ENCODE peak calls at places on chromosome 9, in five cellular contexts. L is DMS 273 treated with DMSO at 0.1 percent for 48 hours, H is left cardiac atrium, S is GM10248, C is stomach. U is an unnamed sample.
A peak's percentile ranks its signal among the peaks of the same experiment; 100 is the strongest.

GRCh38 chr9:128362774-128363173 is 8.4 kb upstream of the URM1 start:
- DNase-seq in C (no peak), L (no peak), H (no peak), S (no peak), U (no peak)

GRCh38 chr9:99021512-99021911 is 77.8 kb downstream of the COL15A1 start:
- DNase-seq in C (no peak), H (no peak), L (no peak), S (no peak), U (no peak)

GRCh38 chr9:121055642-121056143 is 5.6 kb upstream of the C5 start:
- DNase-seq in C (no peak), S (no peak), L (no peak), H (no peak), U (no peak)

GRCh38 chr9:33818832-33819500 is 2.0 kb downstream of the UBE2R2 start:
- DNase-seq in C (no peak), L (no peak), H (no peak), S (no peak), U (no peak)

GRCh38 chr9:114798793-114799427 is 6.9 kb downstream of the TNFSF15 start:
- DNase-seq in C (no peak), S (no peak), L (no peak), H (no peak), U (no peak)

GRCh38 chr9:9091387-9091786 is 1291.8 kb upstream of the DMAC1 start:
- DNase-seq in C (no peak), L (no peak), S (no peak), H (no peak), U (no peak)

GRCh38 chr9:6045364-6045763 is 29.9 kb upstream of the RANBP6 start:
- DNase-seq in S (no peak), C (no peak), H (no peak), L (no peak), U (no peak)

GRCh38 chr9:20242767-20243166 is 379.5 kb downstream of the MLLT3 start:
- DNase-seq in C (no peak), L (no peak), H (no peak), S (peak; percentile 50), U (no peak)

GRCh38 chr9:68711281-68711680 is 6.2 kb downstream of the PIP5K1B start:
- DNase-seq in H (no peak), L (no peak), C (no peak), S (no peak), U (no peak)

GRCh38 chr9:11199335-11199734 is 586.5 kb upstream of the PTPRD start:
- DNase-seq in H (no peak), C (no peak), S (no peak), L (peak; percentile 89), U (peak; percentile 75)

GRCh38 chr9:118029425-118029824 is 325.2 kb downstream of the TLR4 start:
- DNase-seq in C (no peak), H (no peak), S (no peak), L (no peak), U (no peak)

GRCh38 chr9:73613092-73613701 is 461.5 kb downstream of the ANXA1 start:
- DNase-seq in S (no peak), H (no peak), L (no peak), C (no peak), U (no peak)

GRCh38 chr9:10562581-10563343 is 50.0 kb downstream of the PTPRD start:
- DNase-seq in H (no peak), C (no peak), L (no peak), S (no peak), U (no peak)

GRCh38 chr9:136235171-136235570 is 10.4 kb downstream of the QSOX2 start:
- DNase-seq in C (no peak), H (no peak), L (no peak), S (no peak), U (no peak)

GRCh38 chr9:128835246-128836210 is 5.9 kb upstream of the SPOUT1 start:
- DNase-seq in S (no peak), C (no peak), L (no peak), H (no peak), U (no peak)

GRCh38 chr9:19113964-19114679 is 11.4 kb upstream of the HAUS6 start:
- DNase-seq in S (no peak), C (no peak), L (no peak), H (no peak), U (no peak)

GRCh38 chr9:34689512-34689911 is 1.6 kb downstream of the CCL19 start:
- DNase-seq in H (no peak), S (no peak), L (no peak), C (no peak), U (no peak)

GRCh38 chr9:87844471-87844870 is 38.2 kb upstream of the SPATA31E1 start:
- DNase-seq in C (no peak), H (no peak), S (no peak), L (no peak), U (no peak)

GRCh38 chr9:34384368-34385165 is 7.9 kb upstream of the MYORG start:
- DNase-seq in S (no peak), L (no peak), H (no peak), C (no peak), U (no peak)

GRCh38 chr9:131608469-131609115 is 63.3 kb downstream of the PRRT1B start:
- DNase-seq in H (peak; percentile 72), S (no peak), C (peak; percentile 87), L (no peak), U (peak; percentile 26)

GRCh38 chr9:89542461-89543021 is 44.6 kb upstream of the SEMA4D start:
- DNase-seq in L (no peak), H (no peak), S (no peak), C (no peak), U (no peak)

GRCh38 chr9:134136117-134136996 is 475 bp downstream of the WDR5 start:
- DNase-seq in C (no peak), H (no peak), L (no peak), S (peak; percentile 41), U (no peak)

GRCh38 chr9:126397056-126397455 is 70.4 kb downstream of the MVB12B start:
- DNase-seq in L (no peak), S (peak; percentile 40), H (no peak), C (peak; percentile 50), U (no peak)

GRCh38 chr9:38087934-38088925 is 19.2 kb upstream of the SHB start:
- DNase-seq in S (peak; percentile 74), H (peak; percentile 72), C (peak; percentile 83), L (no peak), U (no peak)

GRCh38 chr9:136619742-136620440 is 42.8 kb upstream of the EGFL7 start:
- DNase-seq in S (no peak), L (no peak), C (peak; percentile 83), H (peak; percentile 65), U (no peak)

GRCh38 chr9:113537227-113537810 is 73.8 kb downstream of the RGS3 start:
- DNase-seq in L (no peak), C (no peak), S (no peak), H (peak; percentile 20), U (no peak)

GRCh38 chr9:108720191-108720642 is 135.6 kb downstream of the ACTL7B start:
- DNase-seq in H (no peak), S (no peak), C (no peak), L (no peak), U (no peak)

GRCh38 chr9:97986466-97986865 is 3.3 kb downstream of the ANP32B start:
- DNase-seq in S (no peak), C (no peak), H (no peak), L (no peak), U (no peak)

GRCh38 chr9:137892424-137893191 is 15.0 kb downstream of the CACNA1B start:
- DNase-seq in C (no peak), L (no peak), S (no peak), H (no peak), U (no peak)

GRCh38 chr9:96078866-96079505 is 203.5 kb downstream of the ERCC6L2 start:
- DNase-seq in S (no peak), L (no peak), C (no peak), H (no peak), U (no peak)

GRCh38 chr9:123336455-123336854 is 19.5 kb upstream of the CRB2 start:
- DNase-seq in S (no peak), C (no peak), L (no peak), H (no peak), U (no peak)